ENCODE peak calls at places on chromosomes 12 and 14, in ten cellular contexts. H, Z, L, V, M, A, F, K, U and I are unnamed samples.
A peak's percentile ranks its signal among the peaks of the same experiment; 100 is the strongest.

GRCh38 chr12:38151991-38152700 is 164.4 kb upstream of the ALG10B start:
- DNase-seq in M (peak; percentile 53), V (no peak), A (no peak), Z (no peak), U (no peak), L (no peak), F (no peak), K (no peak), H (no peak), I (no peak)

GRCh38 chr12:54159549-54159948 is 29.2 kb downstream of the SMUG1 start:
- DNase-seq in M (no peak), V (no peak), L (no peak), A (no peak), F (no peak), H (no peak), K (no peak), Z (no peak), U (no peak), I (no peak)

GRCh38 chr14:37591311-37591940 is 3.6 kb downstream of the FOXA1 start:
- DNase-seq in H (no peak), L (peak; percentile 51), V (peak; percentile 83), K (no peak), U (no peak), M (no peak), F (peak; percentile 79), A (no peak), Z (no peak), I (no peak)

GRCh38 chr12:79300199-79300568 is 390.6 kb downstream of the PAWR start:
- DNase-seq in H (no peak), L (no peak), M (no peak), F (no peak), V (peak; percentile 32), A (no peak), Z (no peak), U (no peak), K (no peak), I (no peak)

GRCh38 chr12:103841690-103842584 is 903 bp upstream of the NT5DC3 start:
- DNase-seq in L (no peak), F (no peak), U (peak; percentile 83), K (no peak), H (peak; percentile 18), Z (peak; percentile 16), M (no peak), A (peak; percentile 71), V (peak; percentile 85), I (no peak)

GRCh38 chr12:79689477-79690155 is 1.1 kb downstream of the PAWR start:
- DNase-seq in M (no peak), F (peak; percentile 67), K (peak; percentile 52), V (peak; percentile 71), U (no peak), Z (peak; percentile 70), A (no peak), H (no peak), L (peak; percentile 48), I (no peak)

GRCh38 chr14:34965912-34966311 is 16.9 kb upstream of the SRP54 start:
- DNase-seq in F (no peak), U (no peak), A (no peak), M (no peak), Z (no peak), L (no peak), K (no peak), V (no peak), H (no peak), I (no peak)

GRCh38 chr12:42291680-42292079 is 34.2 kb downstream of the ZCRB1 start:
- DNase-seq in Z (no peak), A (no peak), L (no peak), K (peak; percentile 38), V (no peak), H (no peak), U (no peak), F (no peak), M (no peak), I (no peak)

GRCh38 chr12:34599530-34600513 is 577.5 kb downstream of the ALG10 start:
- DNase-seq in M (peak; percentile 60), H (no peak), Z (no peak), V (no peak), A (peak; percentile 2), L (no peak), U (peak; percentile 32), K (peak; percentile 0), F (no peak), I (no peak)

GRCh38 chr12:62600038-62600437 is 133.4 kb downstream of the MON2 start:
- DNase-seq in F (no peak), A (no peak), U (no peak), K (no peak), H (no peak), M (no peak), L (no peak), Z (no peak), V (peak; percentile 46), I (no peak)

GRCh38 chr14:24135834-24136683 is at the start of gene PSME1:
- DNase-seq in F (peak; percentile 93), M (peak; percentile 97), H (no peak), K (peak; percentile 98), A (peak; percentile 91), L (peak; percentile 97), V (peak; percentile 96), Z (peak; percentile 92), U (peak; percentile 97), I (no peak)

GRCh38 chr14:24136684-24137528 is 912 bp downstream of the PSME1 start:
- DNase-seq in F (no peak), Z (no peak), V (peak; percentile 13), K (no peak), L (no peak), U (no peak), H (no peak), M (no peak), A (no peak), I (no peak)

GRCh38 chr14:24137529-24138395 is 1.8 kb downstream of the PSME1 start:
- DNase-seq in L (no peak), U (no peak), V (no peak), F (no peak), M (no peak), K (no peak), A (no peak), Z (no peak), H (no peak), I (no peak)

GRCh38 chr14:24139272-24139934 is 2.0 kb downstream of the EMC9 start:
- DNase-seq in K (no peak), M (no peak), Z (no peak), H (no peak), V (peak; percentile 38), U (no peak), L (no peak), A (no peak), F (no peak), I (no peak)

GRCh38 chr14:24138396-24139271 is 2.6 kb downstream of the PSME1 start:
- DNase-seq in F (no peak), H (no peak), V (no peak), U (no peak), A (no peak), K (no peak), L (no peak), Z (no peak), M (no peak), I (no peak)
- H3K36me3 ChIP-seq in F (peaks cover 3% of the 10 kb centered on the region), H (no peaks in the 10 kb centered on the region), V (peaks cover 14% of the 10 kb centered on the region), U (peaks cover 17% of the 10 kb centered on the region), A (peaks cover 34% of the 10 kb centered on the region), K (peaks cover 33% of the 10 kb centered on the region), L (no peaks in the 10 kb centered on the region), Z (peaks cover 19% of the 10 kb centered on the region), M (peaks cover 24% of the 10 kb centered on the region), I (peaks cover 19% of the 10 kb centered on the region)

DNA sequence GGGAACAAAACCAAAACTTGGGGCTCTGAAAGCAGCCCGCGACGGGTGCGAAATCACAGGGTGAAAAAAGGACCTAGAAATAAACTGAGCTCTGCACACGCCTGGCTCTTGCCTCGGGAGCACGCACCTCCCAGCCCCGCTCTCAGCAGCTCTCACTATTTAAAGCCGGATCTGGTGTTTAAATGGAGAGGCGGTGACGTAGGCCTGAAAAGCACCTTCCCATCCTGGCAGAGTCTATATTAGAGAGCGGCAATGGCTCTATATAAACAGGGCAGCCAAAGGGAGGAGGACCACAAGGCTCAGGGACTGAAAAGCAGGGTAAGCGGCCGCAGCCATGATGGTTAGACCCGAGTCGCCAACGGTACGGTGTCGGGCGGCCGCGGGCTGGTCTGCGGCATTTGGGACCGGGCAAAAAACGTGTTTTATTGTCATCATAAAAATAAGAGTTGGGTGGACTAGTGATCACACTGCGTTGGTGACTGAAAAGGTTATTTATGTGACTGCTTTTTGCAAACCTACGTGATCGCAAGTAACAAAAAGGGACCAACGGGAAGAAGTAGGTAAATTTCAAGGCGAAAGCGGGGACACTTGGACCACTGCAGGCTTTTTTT is 1.4 kb downstream of the GTF2A1 start:
- DNase-seq in K (peak; percentile 81), F (peak; percentile 97), L (peak; percentile 95), Z (peak; percentile 98), H (peak; percentile 60), M (peak; percentile 99), V (peak; percentile 96), U (peak; percentile 97), A (peak; percentile 10), I (peak; percentile 97)
- TF ChIP-seq POLR2AphosphoS5 in K (peak; percentile 99), F (peak; percentile 100), L (peak; percentile 99), Z (peak; percentile 97), H (peak; percentile 96), M (peak; percentile 98), V (peak; percentile 98), U (peak; percentile 100), A (peak; percentile 65), I (peak; percentile 100)

GRCh38 chr14:56120091-56120632 is 2.0 kb downstream of the PELI2 start:
- DNase-seq in A (no peak), M (no peak), L (no peak), K (peak; percentile 15), Z (peak; percentile 65), V (no peak), F (no peak), U (peak; percentile 59), H (no peak), I (no peak)
- H3K27ac ChIP-seq in A (no peak overlapping the region), M (peak overlapping the region; percentile 88), L (peak overlapping the region; percentile 94), K (no peak overlapping the region), Z (no peak overlapping the region), V (no peak overlapping the region), F (peak overlapping the region; percentile 94), U (peak overlapping the region; percentile 82), H (no peak overlapping the region), I (peak overlapping the region; percentile 12)

DNA sequence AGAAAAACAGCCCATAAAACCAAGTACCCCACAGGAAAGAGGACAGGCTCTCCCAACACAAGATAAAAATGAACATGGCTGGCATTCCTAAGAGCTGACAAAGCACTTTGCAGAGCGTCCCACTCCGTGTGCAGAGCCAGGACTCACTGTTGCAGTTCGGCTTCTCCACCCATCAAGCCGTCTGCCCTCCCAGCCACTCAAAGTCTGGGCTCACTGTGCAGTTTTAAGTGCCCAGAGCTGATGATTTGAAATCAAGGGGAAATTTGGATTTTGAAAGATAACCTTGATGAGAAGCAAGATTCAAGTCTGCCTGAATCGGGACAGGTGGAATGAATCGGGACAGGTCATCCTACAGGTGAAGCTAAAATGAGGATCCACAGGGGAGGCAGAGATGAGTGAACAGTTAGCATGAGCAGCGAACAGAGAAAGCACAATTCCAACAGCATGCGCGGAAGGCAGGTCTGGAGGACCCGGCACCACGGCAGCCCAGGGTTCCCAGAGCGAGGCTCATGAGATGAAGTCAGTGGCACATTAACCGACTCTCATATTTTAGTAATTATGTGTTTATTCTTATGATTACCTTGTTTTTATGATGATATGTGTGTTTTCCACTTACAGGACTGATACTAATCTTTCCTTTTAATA is 39.8 kb upstream of the GPR68 start:
- DNase-seq in U (no peak), M (no peak), L (no peak), H (no peak), F (no peak), A (no peak), K (peak; percentile 76), V (no peak), Z (no peak), I (no peak)
- H3K36me3 ChIP-seq in U (no peaks in the 10 kb centered on the region), M (peaks cover 24% of the 10 kb centered on the region), L (no peaks in the 10 kb centered on the region), H (no peaks in the 10 kb centered on the region), F (no peaks in the 10 kb centered on the region), A (peaks cover 76% of the 10 kb centered on the region), K (no peaks in the 10 kb centered on the region), V (peaks cover 16% of the 10 kb centered on the region), Z (peaks cover 33% of the 10 kb centered on the region), I (peaks cover 23% of the 10 kb centered on the region)